ENCODE peak calls at places on chromosomes 7 and 10, in five cellular contexts. E, R, L, F and M are unnamed samples. For H3K4me1, the result is how much of the 10 kb centered on the place peaks cover.

GRCh38 chr7:2517678-2518077 is 1.9 kb upstream of the LFNG start:
- DNase-seq in R (no peak), E (no peak), F (peak), L (no peak), M (no peak)

GRCh38 chr10:128400564-128400963 is 274.3 kb upstream of the MKI67 start:
- DNase-seq in F (no peak), E (no peak), R (no peak), L (no peak), M (no peak)

GRCh38 chr10:127922675-127923366 is 15.9 kb downstream of the PTPRE start:
- DNase-seq in L (peak), R (peak), F (peak), E (peak), M (no peak)

GRCh38 chr7:26375604-26376207 is 84.0 kb downstream of the SNX10 start:
- DNase-seq in L (no peak), E (no peak), R (no peak), F (no peak), M (no peak)

GRCh38 chr10:125201791-125202622 is 41.6 kb upstream of the CTBP2 start:
- DNase-seq in R (no peak), F (no peak), E (no peak), L (no peak), M (no peak)

GRCh38 chr7:128728608-128729007 is 10.6 kb upstream of the CALU start:
- DNase-seq in E (no peak), F (peak), R (no peak), L (no peak), M (no peak)

GRCh38 chr7:73865738-73866445 is 4.9 kb downstream of the TMEM270 start:
- DNase-seq in L (peak), E (peak), R (peak), F (peak), M (no peak)

GRCh38 chr10:76252733-76253132 is 821.3 kb downstream of the LRMDA start:
- DNase-seq in L (no peak), E (no peak), R (no peak), F (peak), M (no peak)

GRCh38 chr7:45684910-45685618 is 110.9 kb downstream of the ADCY1 start:
- DNase-seq in E (no peak), L (no peak), R (no peak), F (no peak), M (no peak)

GRCh38 chr7:29087840-29088169 is 58.5 kb downstream of the CPVL start:
- DNase-seq in L (no peak), F (no peak), E (no peak), R (no peak), M (no peak)

GRCh38 chr7:106056513-106057203 is 55.5 kb downstream of the SYPL1 start:
- DNase-seq in F (peak), L (peak), E (peak), R (peak), M (peak)

GRCh38 chr7:3043544-3044395 is at the start of gene CARD11:
- DNase-seq in L (no peak), R (peak), E (no peak), F (no peak), M (no peak)

GRCh38 chr10:128036746-128037542 is 89.3 kb downstream of the MKI67 start:
- DNase-seq in L (peak), E (no peak), F (peak), R (peak), M (peak)

GRCh38 chr10:113412161-113412560 is 140.7 kb upstream of the HABP2 start:
- DNase-seq in L (no peak), R (no peak), E (no peak), F (no peak), M (no peak)

GRCh38 chr10:31587691-31588090 is 268.7 kb downstream of the ZEB1 start:
- DNase-seq in F (no peak), R (no peak), L (no peak), E (no peak), M (no peak)

GRCh38 chr10:81978238-81978637 is 103.2 kb downstream of the NRG3 start:
- DNase-seq in L (peak), E (no peak), F (no peak), R (no peak), M (no peak)

GRCh38 chr7:30751696-30752273 is at the start of gene INMT:
- DNase-seq in R (no peak), F (no peak), L (no peak), E (no peak), M (no peak)

GRCh38 chr10:91555455-91555854 is 77.4 kb downstream of the PPP1R3C start:
- DNase-seq in L (no peak), R (no peak), E (no peak), F (no peak), M (no peak)

GRCh38 chr10:106189254-106189653 is 975.3 kb downstream of the SORCS1 start:
- DNase-seq in R (no peak), F (no peak), E (peak), L (peak), M (peak)

GRCh38 chr7:143392875-143393266 is 11.7 kb downstream of the ZYX start:
- DNase-seq in F (no peak), E (no peak), R (no peak), L (no peak), M (peak)

GRCh38 chr7:111098011-111098925 is 7.3 kb downstream of the LRRN3 start:
- DNase-seq in L (peak), F (peak), E (no peak), R (peak), M (peak)

GRCh38 chr7:72622532-72622931 is 205.5 kb downstream of the TYW1B start:
- DNase-seq in E (no peak), F (no peak), R (no peak), L (no peak), M (no peak)

GRCh38 chr7:92409357-92409756 is 37.9 kb upstream of the GATAD1 start:
- DNase-seq in F (no peak), E (no peak), R (no peak), L (no peak), M (no peak)

GRCh38 chr10:4046722-4047354 is 261.8 kb upstream of the KLF6 start:
- DNase-seq in L (no peak), E (no peak), F (no peak), R (no peak), M (no peak)

GRCh38 chr7:93890464-93891068 is at the start of gene TFPI2:
- DNase-seq in L (peak), E (peak), F (peak), R (peak), M (no peak)
- TF ChIP-seq CTCF in L (peak), E (peak), F (peak), R (no peak), M (no peak)

GRCh38 chr7:94906035-94906796 is 1.2 kb upstream of the PPP1R9A start:
- DNase-seq in E (no peak), R (no peak), L (no peak), F (no peak), M (no peak)

GRCh38 chr7:94907026-94907419 is 371 bp upstream of the PPP1R9A start:
- DNase-seq in F (no peak), R (no peak), E (no peak), L (peak), M (no peak)

GRCh38 chr7:94909023-94909466 is 1.7 kb downstream of the PPP1R9A start:
- DNase-seq in R (no peak), E (no peak), L (peak), F (no peak), M (no peak)

GRCh38 chr7:94907420-94908203 is at the start of gene PPP1R9A:
- DNase-seq in F (no peak), R (peak), E (peak), L (peak), M (peak)

GRCh38 chr7:94908204-94909022 is 1.0 kb downstream of the PPP1R9A start:
- DNase-seq in F (no peak), R (peak), E (peak), L (peak), M (no peak)
- TF ChIP-seq POLR2A in F (no peak), R (peak), E (peak), L (no peak), M (no peak)

GRCh38 chr7:22400933-22401553 is 44.1 kb upstream of the RAPGEF5 start:
- DNase-seq in E (no peak), F (no peak), L (no peak), R (no peak), M (no peak)

GRCh38 chr7:22403344-22403743 is 46.4 kb upstream of the RAPGEF5 start:
- DNase-seq in F (no peak), R (no peak), L (no peak), E (no peak), M (no peak)

GRCh38 chr7:22404421-22405023 is 47.6 kb upstream of the RAPGEF5 start:
- DNase-seq in E (no peak), L (no peak), F (no peak), R (no peak), M (no peak)

GRCh38 chr7:22400150-22400814 is 43.3 kb upstream of the RAPGEF5 start:
- DNase-seq in R (no peak), L (no peak), F (no peak), E (no peak), M (no peak)

GRCh38 chr7:22402250-22402649 is 45.3 kb upstream of the RAPGEF5 start:
- DNase-seq in F (no peak), L (no peak), E (no peak), R (no peak), M (no peak)
- H3K4me1 ChIP-seq in F (under half), L (under half), E (under half), R (under half), M (under half)

GRCh38 chr7:127250312-127251047 is 2.3 kb downstream of the GRM8 start:
- DNase-seq in F (no peak), L (peak), E (no peak), R (no peak), M (no peak)
- TF ChIP-seq CTCF in F (no peak), L (no peak), E (no peak), R (no peak), M (no peak)

GRCh38 chr7:6636741-6637543 is at the start of gene ZNF316:
- DNase-seq in R (peak), L (peak), F (peak), E (peak), M (peak)
- TF ChIP-seq POLR2A in R (peak), L (peak), F (no peak), E (peak), M (peak)

GRCh38 chr10:71981868-71982230 is 17.7 kb downstream of the CHST3 start:
- DNase-seq in F (no peak), L (no peak), E (no peak), R (no peak), M (no peak)

GRCh38 chr10:71980181-71981023 is 16.2 kb downstream of the CHST3 start:
- DNase-seq in R (no peak), L (no peak), E (no peak), F (peak), M (no peak)

GRCh38 chr10:71981024-71981867 is 17.1 kb downstream of the CHST3 start:
- DNase-seq in F (no peak), R (no peak), E (peak), L (no peak), M (no peak)

GRCh38 chr10:71984126-71984797 is 20.1 kb downstream of the CHST3 start:
- DNase-seq in L (no peak), R (no peak), F (no peak), E (no peak), M (no peak)

DNA sequence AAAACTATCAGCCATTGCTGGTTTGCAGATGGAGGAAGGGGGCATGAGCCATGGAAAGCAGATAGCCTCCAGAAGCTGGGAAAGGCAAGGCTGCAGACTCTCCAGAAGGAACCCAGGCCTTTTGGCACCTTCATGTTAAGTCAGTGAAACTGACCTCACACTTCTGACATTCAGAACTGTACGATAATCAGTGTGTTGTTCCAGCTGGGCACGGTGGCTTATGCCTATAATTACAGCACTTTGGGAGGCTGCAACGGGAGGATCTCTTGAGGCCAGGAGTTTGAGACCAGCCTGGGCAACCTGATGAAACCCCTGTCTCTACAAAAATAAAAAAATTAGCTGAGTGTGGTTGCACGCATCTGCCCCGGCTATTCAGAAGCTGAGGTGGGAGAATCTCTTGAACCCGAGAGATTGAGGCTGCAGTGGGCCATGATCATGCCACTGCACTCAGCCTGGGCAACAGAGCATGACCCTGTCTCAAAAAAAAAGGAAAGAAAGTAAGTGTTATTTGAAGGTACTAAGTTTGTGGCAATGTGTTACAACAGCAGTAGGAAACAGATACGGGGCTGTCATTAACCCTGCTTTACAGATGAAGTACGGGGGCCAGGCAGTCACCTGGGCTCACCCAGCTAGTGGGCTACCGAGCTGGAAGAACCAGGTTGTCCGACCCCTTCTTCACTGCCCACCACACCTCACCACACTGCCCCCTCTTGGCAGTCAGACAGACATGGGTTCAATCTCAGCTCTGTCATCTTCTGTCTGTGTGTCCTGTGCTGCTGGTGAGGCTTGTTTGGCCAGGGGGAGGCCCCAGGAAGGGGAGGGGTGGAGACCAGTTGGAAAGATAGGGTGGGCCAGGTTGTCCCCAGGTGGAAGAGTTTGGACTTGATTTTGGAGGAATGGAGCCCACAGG is 18.3 kb downstream of the CHST3 start:
- DNase-seq in F (no peak), E (no peak), L (no peak), R (no peak), M (no peak)
- H3K4me1 ChIP-seq in F (under half), E (half or more), L (half or more), R (under half), M (under half)

GRCh38 chr10:94042001-94042813 is 48.5 kb downstream of the PLCE1 start:
- DNase-seq in R (no peak), F (peak), L (peak), E (no peak), M (no peak)

GRCh38 chr10:94036664-94037033 is 42.9 kb downstream of the PLCE1 start:
- DNase-seq in F (no peak), E (no peak), R (no peak), L (no peak), M (no peak)

GRCh38 chr10:94042814-94043175 is 49.1 kb downstream of the PLCE1 start:
- DNase-seq in L (no peak), F (no peak), R (no peak), E (no peak), M (no peak)

GRCh38 chr10:94035982-94036663 is 42.4 kb downstream of the PLCE1 start:
- DNase-seq in E (no peak), R (no peak), L (no peak), F (no peak), M (no peak)

GRCh38 chr10:94038024-94038423 is 44.3 kb downstream of the PLCE1 start:
- DNase-seq in F (peak), E (no peak), L (peak), R (no peak), M (no peak)
- TF ChIP-seq CTCF in F (no peak), E (no peak), L (peak), R (no peak), M (no peak)

DNA sequence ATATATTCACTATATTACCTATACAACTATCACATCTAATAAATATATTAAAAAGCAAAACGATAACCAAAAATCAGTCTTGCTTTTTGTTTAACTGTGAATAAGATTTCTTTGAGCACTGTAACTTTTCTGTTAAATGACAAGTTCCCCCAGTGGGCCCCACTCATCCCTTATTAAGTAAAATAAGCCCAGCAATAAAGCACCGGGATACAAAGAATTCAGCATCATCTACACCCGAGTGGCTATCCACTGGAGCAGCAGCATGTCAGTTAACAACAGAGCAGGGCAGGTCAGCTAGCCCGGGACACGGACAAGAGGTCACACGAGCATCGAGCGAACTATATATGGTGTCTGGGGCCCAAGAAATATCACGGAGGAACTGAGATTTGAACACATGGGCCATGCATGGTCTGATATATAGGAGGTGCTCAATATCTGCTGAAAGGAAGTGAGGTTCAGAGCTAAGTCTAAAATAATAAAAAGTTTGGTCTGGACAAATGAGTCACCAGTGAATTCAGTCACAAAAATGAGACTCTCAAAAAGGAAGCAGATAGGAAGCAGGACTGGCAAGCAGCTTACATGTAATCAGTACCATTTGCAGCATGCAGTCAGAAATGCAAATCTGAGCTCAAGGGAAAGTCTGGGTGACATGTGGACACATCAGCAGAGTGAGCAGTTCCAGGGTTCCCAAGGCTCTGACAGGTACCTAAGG is 4.1 kb downstream of the ERCC6 start:
- DNase-seq in R (no peak), E (no peak), F (peak), L (no peak), M (no peak)
- TF ChIP-seq POLR2A in R (no peak), E (no peak), F (no peak), L (no peak), M (no peak)

GRCh38 chr10:103922659-103923058 is 4.7 kb upstream of the STN1 start:
- DNase-seq in R (no peak), E (no peak), F (no peak), L (no peak), M (no peak)
- H3K4me1 ChIP-seq in R (under half), E (under half), F (under half), L (under half), M (under half)

GRCh38 chr10:97188234-97188847 is 2.6 kb upstream of the SLIT1 start:
- DNase-seq in L (no peak), R (no peak), E (no peak), F (no peak), M (no peak)

GRCh38 chr10:97184971-97185325 is 811 bp downstream of the SLIT1 start:
- DNase-seq in E (no peak), F (no peak), L (no peak), R (no peak), M (no peak)

GRCh38 chr10:97186911-97187310 is 1.2 kb upstream of the SLIT1 start:
- DNase-seq in R (no peak), E (no peak), L (no peak), F (no peak), M (no peak)

GRCh38 chr10:97183314-97183713 is 2.4 kb downstream of the SLIT1 start:
- DNase-seq in L (no peak), F (no peak), R (no peak), E (no peak), M (no peak)

DNA sequence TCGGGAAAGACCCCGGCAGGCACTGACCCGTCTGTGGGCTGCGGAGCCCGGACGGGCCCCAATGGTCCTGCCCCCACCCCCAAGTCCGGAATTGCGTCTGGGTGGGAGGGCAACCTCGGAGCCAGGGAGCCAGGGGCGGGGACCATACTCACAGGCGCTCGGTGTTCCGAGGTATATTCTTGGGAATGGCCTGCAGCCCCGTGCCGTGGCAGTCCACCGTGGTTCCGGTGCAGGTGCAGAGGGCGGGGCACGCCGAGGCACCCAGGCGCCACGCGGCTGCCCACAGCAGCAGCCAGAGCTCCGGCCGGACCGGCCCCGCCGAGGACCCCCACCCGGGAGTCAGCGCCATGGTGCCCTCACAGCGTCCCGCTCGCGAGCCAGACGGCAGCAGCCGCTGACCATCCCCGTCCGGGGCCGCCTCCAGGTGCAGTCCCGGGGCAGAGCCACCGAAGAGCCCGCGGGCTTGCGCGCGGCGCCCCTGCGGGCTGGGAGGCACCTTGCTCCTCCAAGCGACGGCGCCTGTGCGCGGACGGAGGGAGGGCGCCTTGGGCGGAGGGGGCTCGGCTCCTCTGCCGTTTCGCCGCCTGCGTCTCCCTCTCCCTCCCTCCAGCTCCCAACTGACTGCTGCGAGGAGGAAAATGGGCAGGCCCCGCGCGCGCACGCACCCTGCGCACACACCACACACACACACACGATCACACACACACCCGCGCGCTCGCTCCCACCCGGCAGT is at the start of gene SLIT1:
- DNase-seq in E (no peak), F (no peak), R (no peak), L (peak), M (peak)
- TF ChIP-seq CTCF in E (no peak), F (no peak), R (no peak), L (no peak), M (no peak)